ENCODE peak calls at places on chromosome 22, in five cellular contexts. J is brain microvascular endothelial cell, V is tibial artery, M is adrenal gland, F is fibroblast of lung. E is an unnamed sample.

GRCh38 chr22:24473278-24473677 is 21.9 kb upstream of the UPB1 start:
- DNase-seq in J (no peak), V (no peak), M (no peak), F (no peak), E (no peak)

GRCh38 chr22:28647216-28647615 is 32.4 kb downstream of the TTC28 start:
- DNase-seq in J (no peak), V (no peak), M (no peak), F (no peak), E (no peak)

GRCh38 chr22:27625769-27626674 is 175.5 kb downstream of the MN1 start:
- DNase-seq in J (no peak), V (no peak), M (peak), F (no peak), E (no peak)

GRCh38 chr22:30188911-30189310 is 57.6 kb downstream of the LIF start:
- DNase-seq in J (no peak), V (no peak), M (no peak), F (no peak), E (no peak)

GRCh38 chr22:33666661-33667619 is 253.3 kb downstream of the LARGE1 start:
- DNase-seq in J (no peak), V (no peak), M (no peak), F (no peak), E (no peak)

GRCh38 chr22:50712341-50713007 is 25.5 kb upstream of the ACR start:
- DNase-seq in J (no peak), V (no peak), M (no peak), F (no peak), E (no peak)

GRCh38 chr22:36160499-36160942 is at the start of gene APOL3:
- DNase-seq in J (peak), V (peak), M (peak), F (peak), E (peak)

GRCh38 chr22:40415531-40416266 is 45.3 kb downstream of the SGSM3 start:
- DNase-seq in J (no peak), V (no peak), M (no peak), F (no peak), E (no peak)

GRCh38 chr22:35418088-35418487 is 18.1 kb downstream of the MCM5 start:
- DNase-seq in J (no peak), V (no peak), M (no peak), F (peak), E (no peak)

GRCh38 chr22:24816841-24817240 is 10.8 kb downstream of the SGSM1 start:
- DNase-seq in J (no peak), V (no peak), M (no peak), F (no peak), E (no peak)

GRCh38 chr22:30649430-30650007 is 13.9 kb downstream of the SLC35E4 start:
- DNase-seq in J (peak), V (no peak), M (peak), F (peak), E (no peak)

GRCh38 chr22:40484906-40485660 is 114.7 kb downstream of the SGSM3 start:
- DNase-seq in J (no peak), V (no peak), M (no peak), F (peak), E (no peak)

GRCh38 chr22:44284711-44285110 is 28.0 kb downstream of the SHISAL1 start:
- DNase-seq in J (no peak), V (no peak), M (no peak), F (no peak), E (no peak)

GRCh38 chr22:49014227-49015201 is 813.2 kb downstream of the BRD1 start:
- DNase-seq in J (no peak), V (peak), M (no peak), F (no peak), E (peak)

GRCh38 chr22:44200855-44201550 is 20.3 kb downstream of the PARVG start:
- DNase-seq in J (no peak), V (peak), M (no peak), F (no peak), E (no peak)

GRCh38 chr22:24155597-24156145 is 25.6 kb upstream of the SUSD2 start:
- DNase-seq in J (peak), V (peak), M (peak), F (peak), E (peak)

GRCh38 chr22:31275018-31275417 is 17.3 kb downstream of the PIK3IP1 start:
- DNase-seq in J (no peak), V (peak), M (no peak), F (no peak), E (no peak)

GRCh38 chr22:23874871-23875270 is 17.2 kb downstream of the SLC2A11 start:
- DNase-seq in J (no peak), V (no peak), M (no peak), F (no peak), E (no peak)

GRCh38 chr22:19764050-19764593 is 3.5 kb downstream of the TBX1 start:
- DNase-seq in J (no peak), V (no peak), M (no peak), F (no peak), E (no peak)

GRCh38 chr22:47376322-47376700 is 613.9 kb downstream of the TBC1D22A start:
- DNase-seq in J (no peak), V (peak), M (no peak), F (no peak), E (no peak)

GRCh38 chr22:48332438-48333322 is 1495.0 kb downstream of the BRD1 start:
- DNase-seq in J (no peak), V (no peak), M (no peak), F (no peak), E (no peak)

GRCh38 chr22:25064894-25065560 is 112.5 kb downstream of the KIAA1671 start:
- DNase-seq in J (no peak), V (peak), M (peak), F (no peak), E (no peak)

GRCh38 chr22:35524966-35525686 is 15.5 kb upstream of the RASD2 start:
- DNase-seq in J (no peak), V (no peak), M (no peak), F (peak), E (no peak)

GRCh38 chr22:29030618-29031235 is 30.9 kb downstream of the C22orf31 start:
- DNase-seq in J (peak), V (peak), M (peak), F (peak), E (no peak)

GRCh38 chr22:30664798-30665197 is 2.9 kb downstream of the DUSP18 start:
- DNase-seq in J (no peak), V (no peak), M (no peak), F (no peak), E (no peak)

GRCh38 chr22:20084547-20085413 is 4.7 kb downstream of the DGCR8 start:
- DNase-seq in J (no peak), V (peak), M (no peak), F (no peak), E (no peak)

GRCh38 chr22:32855023-32855756 is 53.7 kb downstream of the TIMP3 start:
- DNase-seq in J (no peak), V (no peak), M (no peak), F (peak), E (no peak)

GRCh38 chr22:48418831-48419230 is 1408.8 kb downstream of the BRD1 start:
- DNase-seq in J (no peak), V (no peak), M (no peak), F (no peak), E (no peak)

GRCh38 chr22:50544746-50545253 is 899 bp upstream of the KLHDC7B start:
- DNase-seq in J (no peak), V (no peak), M (no peak), F (no peak), E (no peak)

GRCh38 chr22:29700949-29701927 is 18.6 kb upstream of the CABP7 start:
- DNase-seq in J (no peak), V (no peak), M (no peak), F (no peak), E (no peak)

GRCh38 chr22:49964493-49965290 is 4.1 kb downstream of the PIM3 start:
- DNase-seq in J (no peak), V (peak), M (peak), F (no peak), E (peak)

GRCh38 chr22:33380789-33381530 is 322.8 kb upstream of the SYN3 start:
- DNase-seq in J (peak), V (no peak), M (no peak), F (peak), E (no peak)

GRCh38 chr22:35477911-35478582 is 62.6 kb upstream of the RASD2 start:
- DNase-seq in J (peak), V (no peak), M (peak), F (peak), E (no peak)

GRCh38 chr22:19111584-19111983 is 10.6 kb downstream of the DGCR2 start:
- DNase-seq in J (no peak), V (peak), M (no peak), F (no peak), E (no peak)

GRCh38 chr22:44127353-44127752 is 53.4 kb upstream of the PARVG start:
- DNase-seq in J (no peak), V (no peak), M (peak), F (no peak), E (no peak)

GRCh38 chr22:24584871-24585411 is 7.9 kb downstream of the LRRC75B start:
- DNase-seq in J (no peak), V (no peak), M (no peak), F (no peak), E (no peak)

GRCh38 chr22:32204211-32204855 is 540 bp downstream of the RFPL2 start:
- DNase-seq in J (no peak), V (no peak), M (no peak), F (no peak), E (no peak)

DNA sequence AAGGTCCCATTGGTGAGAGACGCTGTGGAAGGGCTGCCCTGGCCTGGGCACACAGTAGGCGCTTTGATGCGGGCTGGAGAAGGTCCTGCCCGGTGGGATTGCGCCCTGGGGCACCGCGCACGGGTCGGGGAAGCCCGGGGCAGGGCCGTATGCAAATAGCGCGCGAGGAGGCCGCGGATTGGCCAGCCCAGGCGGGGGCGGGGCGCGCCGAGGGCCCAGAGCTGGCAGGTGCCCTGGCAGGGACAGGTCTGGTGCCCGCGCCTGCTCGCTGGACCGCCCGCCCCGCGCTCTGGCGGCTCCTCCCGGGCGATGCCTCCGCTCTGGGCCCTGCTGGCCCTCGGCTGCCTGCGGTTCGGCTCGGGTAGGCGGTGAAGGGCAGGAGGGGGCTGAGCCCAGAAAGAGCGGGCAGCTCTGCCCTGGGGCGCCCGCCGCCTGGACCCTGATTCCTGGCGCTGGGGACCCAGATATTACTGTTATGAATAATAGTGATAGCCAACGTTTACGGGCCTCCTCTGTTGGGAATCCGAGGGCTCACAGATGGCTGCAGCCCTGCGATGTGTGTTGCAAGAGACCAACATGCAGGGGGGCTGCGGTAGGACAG is at the start of gene UPK3A:
- DNase-seq in J (no peak), V (peak), M (peak), F (no peak), E (no peak)
- H3K4me3 ChIP-seq in J (peak), V (peak), M (no peak), F (no peak), E (peak)

GRCh38 chr22:38796262-38796957 is 2.5 kb upstream of the DNAL4 start:
- DNase-seq in J (no peak), V (no peak), M (no peak), F (no peak), E (no peak)
- TF ChIP-seq CTCF in J (no peak), V (no peak), M (no peak), F (no peak), E (no peak)

DNA sequence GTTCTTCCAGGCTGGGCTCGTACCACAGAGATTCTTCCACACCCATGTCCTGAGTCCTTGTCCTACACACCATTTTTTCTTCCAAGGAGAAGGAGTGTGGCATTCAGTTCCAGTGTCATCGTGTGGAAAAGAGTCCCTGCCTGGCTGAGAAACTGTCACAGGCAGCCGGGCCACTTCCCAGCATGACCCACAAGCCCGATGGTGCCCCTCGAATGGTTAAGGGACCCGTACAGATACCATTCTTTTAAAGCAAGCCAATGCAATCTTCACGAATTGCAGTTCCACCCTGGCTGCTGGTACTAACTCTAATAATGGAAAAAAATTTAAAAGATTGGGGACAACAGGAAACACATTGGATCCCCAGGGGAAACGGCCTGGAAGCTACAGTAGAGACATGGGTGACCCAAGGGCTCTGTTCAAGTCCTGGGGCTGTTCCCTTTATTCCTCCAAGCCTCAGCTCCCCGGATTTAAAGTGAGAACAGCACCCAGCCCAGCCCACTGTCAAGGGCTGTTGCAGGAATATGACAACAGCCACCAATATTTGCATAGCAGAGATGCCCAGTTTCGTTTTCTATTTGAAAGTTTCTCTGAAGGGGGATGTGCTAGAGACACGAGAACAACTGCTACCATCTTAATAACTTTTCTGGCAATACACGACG is 80.9 kb upstream of the WNT7B start:
- DNase-seq in J (no peak), V (peak), M (peak), F (peak), E (peak)
- H3K4me3 ChIP-seq in J (no peak), V (peak), M (no peak), F (peak), E (peak)

GRCh38 chr22:37331811-37332536 is 49.7 kb downstream of the CYTH4 start:
- DNase-seq in J (no peak), V (no peak), M (no peak), F (no peak), E (no peak)
- TF ChIP-seq CTCF in J (peak), V (no peak), M (no peak), F (no peak), E (no peak)

DNA sequence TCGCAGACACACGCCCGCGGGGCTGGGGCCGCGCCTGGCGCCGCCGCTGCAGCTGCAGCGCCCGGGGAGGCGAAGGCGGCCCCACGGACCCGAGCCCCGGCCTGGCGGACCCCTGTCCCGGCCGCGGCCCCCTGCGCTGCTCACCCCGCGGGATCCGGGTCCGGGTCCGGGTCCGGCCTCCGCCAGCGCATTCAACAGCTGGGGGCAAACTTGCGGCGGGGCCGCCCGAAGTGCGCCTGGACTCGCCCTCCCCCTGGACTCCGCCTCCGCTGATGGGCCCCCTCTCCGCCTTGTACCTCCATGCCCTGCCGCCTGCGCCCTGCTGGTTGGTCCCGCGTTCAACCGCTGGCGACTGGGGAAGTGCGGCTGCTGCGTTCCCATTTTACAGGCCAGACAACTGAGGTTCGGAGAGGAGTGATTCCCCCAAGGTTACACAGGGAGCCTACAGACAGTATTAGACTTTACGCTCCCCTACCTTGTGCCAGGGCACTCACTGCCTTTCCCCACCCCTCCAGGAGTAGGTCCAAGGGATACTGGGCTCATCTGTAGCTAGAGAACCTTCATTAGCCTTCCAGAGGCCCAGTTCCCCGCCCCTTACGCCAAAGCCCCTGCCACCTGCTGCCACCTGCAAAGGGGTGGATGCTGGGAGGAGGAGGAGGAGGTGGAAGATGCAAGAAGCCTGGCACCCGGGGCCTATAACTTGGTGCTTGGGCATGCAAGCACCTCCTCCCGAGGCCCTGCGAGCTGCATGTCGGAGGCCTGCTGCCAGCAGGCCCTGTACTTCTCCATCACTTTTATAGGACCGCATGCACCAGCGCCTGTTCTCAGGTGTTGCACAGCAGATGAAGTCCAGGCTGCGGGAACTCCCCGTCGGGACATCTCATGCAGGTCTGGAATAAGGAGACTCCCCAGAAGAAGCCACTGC is 694 bp upstream of the ELFN2 start:
- DNase-seq in J (no peak), V (no peak), M (no peak), F (no peak), E (no peak)
- H3K4me3 ChIP-seq in J (peak), V (peak), M (no peak), F (no peak), E (peak)

GRCh38 chr22:42326786-42327185 is 56.3 kb upstream of the TCF20 start:
- DNase-seq in J (no peak), V (no peak), M (peak), F (peak), E (no peak)
- TF ChIP-seq CTCF in J (no peak), V (no peak), M (no peak), F (no peak), E (no peak)

GRCh38 chr22:46263208-46263575 is at the start of gene PKDREJ:
- DNase-seq in J (no peak), V (peak), M (no peak), F (no peak), E (no peak)
- H3K4me3 ChIP-seq in J (no peak), V (peak), M (no peak), F (no peak), E (peak)

GRCh38 chr22:38215156-38216038 is 13.6 kb downstream of the MAFF start:
- DNase-seq in J (no peak), V (no peak), M (no peak), F (no peak), E (no peak)

GRCh38 chr22:38213319-38214247 is 11.8 kb downstream of the MAFF start:
- DNase-seq in J (no peak), V (no peak), M (no peak), F (no peak), E (no peak)

GRCh38 chr22:38211556-38211955 is 9.8 kb downstream of the MAFF start:
- DNase-seq in J (no peak), V (no peak), M (no peak), F (no peak), E (no peak)

GRCh38 chr22:38212442-38212841 is 10.6 kb downstream of the MAFF start:
- DNase-seq in J (no peak), V (no peak), M (no peak), F (no peak), E (no peak)

DNA sequence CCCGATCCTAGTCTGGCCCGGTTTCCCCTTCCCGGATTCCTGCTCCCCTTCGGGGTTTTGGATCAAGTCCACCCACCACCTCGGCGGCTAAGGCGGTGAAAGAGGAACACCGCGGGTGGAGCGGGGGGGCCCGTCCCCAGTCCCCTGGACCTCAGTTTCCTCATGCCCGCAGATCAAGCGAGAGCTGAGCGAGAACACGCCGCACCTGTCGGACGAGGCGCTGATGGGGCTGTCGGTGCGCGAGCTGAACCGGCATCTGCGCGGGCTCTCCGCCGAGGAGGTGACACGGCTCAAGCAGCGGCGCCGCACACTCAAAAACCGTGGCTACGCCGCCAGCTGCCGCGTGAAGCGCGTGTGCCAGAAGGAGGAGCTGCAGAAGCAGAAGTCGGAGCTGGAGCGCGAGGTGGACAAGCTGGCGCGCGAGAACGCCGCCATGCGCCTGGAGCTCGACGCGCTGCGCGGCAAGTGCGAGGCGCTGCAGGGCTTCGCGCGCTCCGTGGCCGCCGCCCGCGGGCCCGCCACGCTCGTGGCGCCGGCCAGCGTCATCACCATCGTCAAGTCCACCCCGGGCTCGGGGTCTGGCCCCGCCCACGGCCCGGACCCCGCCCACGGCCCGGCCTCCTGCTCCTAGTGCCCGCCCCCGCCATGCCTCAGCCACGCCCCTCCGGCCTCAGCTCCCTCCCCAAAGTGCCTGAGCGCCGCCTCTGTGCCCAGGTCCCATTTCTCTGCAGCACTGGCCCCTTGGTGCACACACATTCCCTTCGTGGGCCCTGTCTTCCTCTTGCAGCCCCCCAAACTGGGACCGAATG is 12.7 kb downstream of the MAFF start:
- DNase-seq in J (no peak), V (peak), M (peak), F (peak), E (no peak)
- TF ChIP-seq CTCF in J (peak), V (peak), M (peak), F (no peak), E (no peak)

DNA sequence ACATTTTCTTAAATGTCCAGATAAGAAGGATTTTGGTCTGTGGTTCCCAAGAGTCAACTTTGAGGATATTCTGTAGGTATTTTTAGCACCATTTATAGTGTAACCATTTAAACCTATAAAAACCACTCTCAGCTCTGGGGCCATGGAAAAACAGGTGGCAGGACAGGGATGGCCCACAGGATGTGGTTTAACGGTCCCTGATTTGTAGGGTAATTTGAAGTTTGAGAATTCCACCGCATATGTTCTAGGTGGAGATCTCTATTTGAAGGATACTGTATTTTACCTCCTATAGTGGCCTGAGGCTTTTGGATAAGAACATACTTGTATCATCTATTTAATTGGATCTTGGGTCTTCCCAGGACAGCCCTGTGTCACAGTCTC is 62.4 kb upstream of the IGLL5 start:
- DNase-seq in J (no peak), V (no peak), M (no peak), F (no peak), E (no peak)
- H3K4me3 ChIP-seq in J (no peak), V (no peak), M (no peak), F (no peak), E (no peak)

GRCh38 chr22:45552580-45553332 is 50.1 kb downstream of the FBLN1 start:
- DNase-seq in J (peak), V (peak), M (peak), F (peak), E (no peak)
- TF ChIP-seq CTCF in J (peak), V (peak), M (no peak), F (peak), E (no peak)

E was measured in coronary artery.